ENCODE peak calls at places on chromosomes 13 and 19, in six cellular contexts. One of them, this sample, is unnamed.

GRCh38 chr19:39499082-39499642 is 415 bp downstream of the DLL3 start:
- DNase-seq in activated CD8-positive, alpha-beta T cell treated with anti-CD3 and anti-CD28 coated beads for 36 hours: peak; percentile 23
- DNase-seq in CD4-positive, alpha-beta T cell: no peak
- DNase-seq in SK-N-DZ: peak; percentile 45
- DNase-seq in stimulated activated CD4-positive, alpha-beta T cell treated with anti-CD3 and anti-CD28 coated beads, Interleukin-2, amount 100 ng/mL, for 48 hours: no peak
- DNase-seq in fibroblast of villous mesenchyme: peak; percentile 11
- DNase-seq in this sample: no peak

GRCh38 chr13:88107486-88108044 is 436.4 kb downstream of the SLITRK5 start:
- DNase-seq in CD4-positive, alpha-beta T cell: no peak
- DNase-seq in SK-N-DZ: no peak
- DNase-seq in activated CD8-positive, alpha-beta T cell treated with anti-CD3 and anti-CD28 coated beads for 36 hours: no peak
- DNase-seq in fibroblast of villous mesenchyme: no peak
- DNase-seq in stimulated activated CD4-positive, alpha-beta T cell treated with anti-CD3 and anti-CD28 coated beads, Interleukin-2, amount 100 ng/mL, for 48 hours: no peak
- DNase-seq in this sample: no peak

GRCh38 chr13:78015782-78016181 is 97.2 kb upstream of the EDNRB start:
- DNase-seq in fibroblast of villous mesenchyme: peak; percentile 13
- DNase-seq in SK-N-DZ: no peak
- DNase-seq in stimulated activated CD4-positive, alpha-beta T cell treated with anti-CD3 and anti-CD28 coated beads, Interleukin-2, amount 100 ng/mL, for 48 hours: no peak
- DNase-seq in activated CD8-positive, alpha-beta T cell treated with anti-CD3 and anti-CD28 coated beads for 36 hours: no peak
- DNase-seq in CD4-positive, alpha-beta T cell: no peak
- DNase-seq in this sample: no peak

GRCh38 chr19:2524840-2525723 is 49.2 kb downstream of the GADD45B start:
- DNase-seq in SK-N-DZ: no peak
- DNase-seq in CD4-positive, alpha-beta T cell: no peak
- DNase-seq in stimulated activated CD4-positive, alpha-beta T cell treated with anti-CD3 and anti-CD28 coated beads, Interleukin-2, amount 100 ng/mL, for 48 hours: no peak
- DNase-seq in fibroblast of villous mesenchyme: peak; percentile 57
- DNase-seq in activated CD8-positive, alpha-beta T cell treated with anti-CD3 and anti-CD28 coated beads for 36 hours: no peak
- DNase-seq in this sample: peak; percentile 64

GRCh38 chr13:23321534-23322241 is 111.8 kb downstream of the SACS start:
- DNase-seq in SK-N-DZ: no peak
- DNase-seq in stimulated activated CD4-positive, alpha-beta T cell treated with anti-CD3 and anti-CD28 coated beads, Interleukin-2, amount 100 ng/mL, for 48 hours: no peak
- DNase-seq in CD4-positive, alpha-beta T cell: no peak
- DNase-seq in fibroblast of villous mesenchyme: peak; percentile 91
- DNase-seq in activated CD8-positive, alpha-beta T cell treated with anti-CD3 and anti-CD28 coated beads for 36 hours: peak; percentile 46
- DNase-seq in this sample: peak; percentile 71

GRCh38 chr13:20441066-20441465 is 84.6 kb downstream of the CRYL1 start:
- DNase-seq in stimulated activated CD4-positive, alpha-beta T cell treated with anti-CD3 and anti-CD28 coated beads, Interleukin-2, amount 100 ng/mL, for 48 hours: no peak
- DNase-seq in fibroblast of villous mesenchyme: no peak
- DNase-seq in SK-N-DZ: no peak
- DNase-seq in CD4-positive, alpha-beta T cell: no peak
- DNase-seq in activated CD8-positive, alpha-beta T cell treated with anti-CD3 and anti-CD28 coated beads for 36 hours: no peak
- DNase-seq in this sample: no peak

GRCh38 chr13:20118268-20119140 is 42.3 kb downstream of the GJA3 start:
- DNase-seq in fibroblast of villous mesenchyme: peak; percentile 60
- DNase-seq in SK-N-DZ: no peak
- DNase-seq in stimulated activated CD4-positive, alpha-beta T cell treated with anti-CD3 and anti-CD28 coated beads, Interleukin-2, amount 100 ng/mL, for 48 hours: peak; percentile 7
- DNase-seq in CD4-positive, alpha-beta T cell: peak; percentile 52
- DNase-seq in activated CD8-positive, alpha-beta T cell treated with anti-CD3 and anti-CD28 coated beads for 36 hours: peak; percentile 15
- DNase-seq in this sample: no peak

GRCh38 chr19:3404324-3405260 is 38.2 kb downstream of the NFIC start:
- DNase-seq in SK-N-DZ: no peak
- DNase-seq in fibroblast of villous mesenchyme: peak; percentile 90
- DNase-seq in activated CD8-positive, alpha-beta T cell treated with anti-CD3 and anti-CD28 coated beads for 36 hours: no peak
- DNase-seq in stimulated activated CD4-positive, alpha-beta T cell treated with anti-CD3 and anti-CD28 coated beads, Interleukin-2, amount 100 ng/mL, for 48 hours: no peak
- DNase-seq in CD4-positive, alpha-beta T cell: no peak
- DNase-seq in this sample: no peak

GRCh38 chr13:112177459-112177858 is 110.5 kb downstream of the SOX1 start:
- DNase-seq in SK-N-DZ: no peak
- DNase-seq in CD4-positive, alpha-beta T cell: no peak
- DNase-seq in stimulated activated CD4-positive, alpha-beta T cell treated with anti-CD3 and anti-CD28 coated beads, Interleukin-2, amount 100 ng/mL, for 48 hours: no peak
- DNase-seq in activated CD8-positive, alpha-beta T cell treated with anti-CD3 and anti-CD28 coated beads for 36 hours: no peak
- DNase-seq in fibroblast of villous mesenchyme: no peak
- DNase-seq in this sample: no peak

GRCh38 chr19:35596366-35596999 is 10.5 kb downstream of the PMIS2 start:
- DNase-seq in CD4-positive, alpha-beta T cell: no peak
- DNase-seq in fibroblast of villous mesenchyme: peak; percentile 7
- DNase-seq in stimulated activated CD4-positive, alpha-beta T cell treated with anti-CD3 and anti-CD28 coated beads, Interleukin-2, amount 100 ng/mL, for 48 hours: no peak
- DNase-seq in SK-N-DZ: no peak
- DNase-seq in activated CD8-positive, alpha-beta T cell treated with anti-CD3 and anti-CD28 coated beads for 36 hours: peak; percentile 59
- DNase-seq in this sample: no peak

GRCh38 chr13:37640499-37640898 is 41.9 kb upstream of the POSTN start:
- DNase-seq in SK-N-DZ: peak; percentile 27
- DNase-seq in activated CD8-positive, alpha-beta T cell treated with anti-CD3 and anti-CD28 coated beads for 36 hours: no peak
- DNase-seq in stimulated activated CD4-positive, alpha-beta T cell treated with anti-CD3 and anti-CD28 coated beads, Interleukin-2, amount 100 ng/mL, for 48 hours: no peak
- DNase-seq in fibroblast of villous mesenchyme: peak; percentile 82
- DNase-seq in CD4-positive, alpha-beta T cell: no peak
- DNase-seq in this sample: no peak

GRCh38 chr13:45681101-45681500 is 21.0 kb upstream of the CBY2 start:
- DNase-seq in SK-N-DZ: peak; percentile 82
- DNase-seq in stimulated activated CD4-positive, alpha-beta T cell treated with anti-CD3 and anti-CD28 coated beads, Interleukin-2, amount 100 ng/mL, for 48 hours: no peak
- DNase-seq in fibroblast of villous mesenchyme: no peak
- DNase-seq in CD4-positive, alpha-beta T cell: no peak
- DNase-seq in activated CD8-positive, alpha-beta T cell treated with anti-CD3 and anti-CD28 coated beads for 36 hours: no peak
- DNase-seq in this sample: no peak

GRCh38 chr19:29484876-29485275 is 40.9 kb upstream of the VSTM2B start:
- DNase-seq in CD4-positive, alpha-beta T cell: no peak
- DNase-seq in SK-N-DZ: no peak
- DNase-seq in stimulated activated CD4-positive, alpha-beta T cell treated with anti-CD3 and anti-CD28 coated beads, Interleukin-2, amount 100 ng/mL, for 48 hours: no peak
- DNase-seq in fibroblast of villous mesenchyme: no peak
- DNase-seq in activated CD8-positive, alpha-beta T cell treated with anti-CD3 and anti-CD28 coated beads for 36 hours: no peak
- DNase-seq in this sample: no peak

GRCh38 chr13:28636677-28637317 is 22.1 kb upstream of the POMP start:
- DNase-seq in stimulated activated CD4-positive, alpha-beta T cell treated with anti-CD3 and anti-CD28 coated beads, Interleukin-2, amount 100 ng/mL, for 48 hours: peak; percentile 46
- DNase-seq in CD4-positive, alpha-beta T cell: peak; percentile 24
- DNase-seq in fibroblast of villous mesenchyme: peak; percentile 89
- DNase-seq in SK-N-DZ: peak; percentile 38
- DNase-seq in activated CD8-positive, alpha-beta T cell treated with anti-CD3 and anti-CD28 coated beads for 36 hours: peak; percentile 81
- DNase-seq in this sample: peak; percentile 33

GRCh38 chr19:45250832-45251451 is at the start of gene MARK4:
- DNase-seq in SK-N-DZ: peak; percentile 46
- DNase-seq in fibroblast of villous mesenchyme: peak; percentile 53
- DNase-seq in CD4-positive, alpha-beta T cell: peak; percentile 49
- DNase-seq in stimulated activated CD4-positive, alpha-beta T cell treated with anti-CD3 and anti-CD28 coated beads, Interleukin-2, amount 100 ng/mL, for 48 hours: peak; percentile 46
- DNase-seq in activated CD8-positive, alpha-beta T cell treated with anti-CD3 and anti-CD28 coated beads for 36 hours: peak; percentile 50
- DNase-seq in this sample: no peak

GRCh38 chr19:53172892-53173291 is 14.0 kb upstream of the ZNF347 start:
- DNase-seq in stimulated activated CD4-positive, alpha-beta T cell treated with anti-CD3 and anti-CD28 coated beads, Interleukin-2, amount 100 ng/mL, for 48 hours: no peak
- DNase-seq in fibroblast of villous mesenchyme: peak; percentile 19
- DNase-seq in SK-N-DZ: no peak
- DNase-seq in CD4-positive, alpha-beta T cell: no peak
- DNase-seq in activated CD8-positive, alpha-beta T cell treated with anti-CD3 and anti-CD28 coated beads for 36 hours: no peak
- DNase-seq in this sample: no peak

GRCh38 chr19:8449830-8450229 is 5.1 kb downstream of the HNRNPM start:
- DNase-seq in fibroblast of villous mesenchyme: no peak
- DNase-seq in SK-N-DZ: no peak
- DNase-seq in stimulated activated CD4-positive, alpha-beta T cell treated with anti-CD3 and anti-CD28 coated beads, Interleukin-2, amount 100 ng/mL, for 48 hours: no peak
- DNase-seq in CD4-positive, alpha-beta T cell: no peak
- DNase-seq in activated CD8-positive, alpha-beta T cell treated with anti-CD3 and anti-CD28 coated beads for 36 hours: no peak
- DNase-seq in this sample: no peak

GRCh38 chr19:18128044-18128443 is 24.9 kb upstream of the PIK3R2 start:
- DNase-seq in stimulated activated CD4-positive, alpha-beta T cell treated with anti-CD3 and anti-CD28 coated beads, Interleukin-2, amount 100 ng/mL, for 48 hours: no peak
- DNase-seq in fibroblast of villous mesenchyme: no peak
- DNase-seq in SK-N-DZ: no peak
- DNase-seq in activated CD8-positive, alpha-beta T cell treated with anti-CD3 and anti-CD28 coated beads for 36 hours: peak; percentile 36
- DNase-seq in CD4-positive, alpha-beta T cell: no peak
- DNase-seq in this sample: no peak

GRCh38 chr13:45219938-45220375 is 19.1 kb upstream of the KCTD4 start:
- DNase-seq in SK-N-DZ: no peak
- DNase-seq in CD4-positive, alpha-beta T cell: no peak
- DNase-seq in stimulated activated CD4-positive, alpha-beta T cell treated with anti-CD3 and anti-CD28 coated beads, Interleukin-2, amount 100 ng/mL, for 48 hours: no peak
- DNase-seq in fibroblast of villous mesenchyme: peak; percentile 56
- DNase-seq in activated CD8-positive, alpha-beta T cell treated with anti-CD3 and anti-CD28 coated beads for 36 hours: no peak
- DNase-seq in this sample: peak; percentile 60

This sample was measured in SW 1271.